ENCODE peak calls at places on chromosomes 13 and 19, in five cellular contexts. One of them, this sample, is unnamed.

GRCh38 chr19:58009666-58010301 is 7.2 kb upstream of the ZNF606 start:
- DNase-seq in transverse colon: peak
- DNase-seq in PC-3: peak
- DNase-seq in cardiac muscle cell: peak
- DNase-seq in left lung: peak
- DNase-seq in this sample: peak

GRCh38 chr13:43273362-43273761 is 250.0 kb downstream of the DNAJC15 start:
- DNase-seq in transverse colon: no peak
- DNase-seq in PC-3: peak
- DNase-seq in cardiac muscle cell: no peak
- DNase-seq in left lung: no peak
- DNase-seq in this sample: no peak

GRCh38 chr19:30896551-30896950 is 452.7 kb downstream of the TSHZ3 start:
- DNase-seq in transverse colon: no peak
- DNase-seq in PC-3: no peak
- DNase-seq in cardiac muscle cell: no peak
- DNase-seq in left lung: no peak
- DNase-seq in this sample: no peak

GRCh38 chr19:14563989-14564650 is 7.7 kb downstream of the NDUFB7 start:
- DNase-seq in transverse colon: no peak
- DNase-seq in PC-3: peak
- DNase-seq in cardiac muscle cell: peak
- DNase-seq in left lung: no peak
- DNase-seq in this sample: peak

GRCh38 chr19:16327911-16328823 is 3.5 kb downstream of the KLF2 start:
- DNase-seq in transverse colon: peak
- DNase-seq in PC-3: no peak
- DNase-seq in cardiac muscle cell: peak
- DNase-seq in left lung: peak
- DNase-seq in this sample: peak

GRCh38 chr13:98974053-98974452 is 3.8 kb downstream of the DOCK9 start:
- DNase-seq in transverse colon: no peak
- DNase-seq in PC-3: no peak
- DNase-seq in cardiac muscle cell: no peak
- DNase-seq in left lung: no peak
- DNase-seq in this sample: peak

GRCh38 chr13:75675421-75675820 is 39.3 kb downstream of the LMO7 start:
- DNase-seq in transverse colon: no peak
- DNase-seq in PC-3: no peak
- DNase-seq in cardiac muscle cell: no peak
- DNase-seq in left lung: no peak
- DNase-seq in this sample: no peak

GRCh38 chr13:36148436-36148835 is 17.3 kb upstream of the DCLK1 start:
- DNase-seq in transverse colon: no peak
- DNase-seq in PC-3: peak
- DNase-seq in cardiac muscle cell: no peak
- DNase-seq in left lung: no peak
- DNase-seq in this sample: no peak

GRCh38 chr19:11322269-11323024 is 17.0 kb downstream of the RAB3D start:
- DNase-seq in transverse colon: no peak
- DNase-seq in PC-3: no peak
- DNase-seq in cardiac muscle cell: no peak
- DNase-seq in left lung: no peak
- DNase-seq in this sample: no peak

DNA sequence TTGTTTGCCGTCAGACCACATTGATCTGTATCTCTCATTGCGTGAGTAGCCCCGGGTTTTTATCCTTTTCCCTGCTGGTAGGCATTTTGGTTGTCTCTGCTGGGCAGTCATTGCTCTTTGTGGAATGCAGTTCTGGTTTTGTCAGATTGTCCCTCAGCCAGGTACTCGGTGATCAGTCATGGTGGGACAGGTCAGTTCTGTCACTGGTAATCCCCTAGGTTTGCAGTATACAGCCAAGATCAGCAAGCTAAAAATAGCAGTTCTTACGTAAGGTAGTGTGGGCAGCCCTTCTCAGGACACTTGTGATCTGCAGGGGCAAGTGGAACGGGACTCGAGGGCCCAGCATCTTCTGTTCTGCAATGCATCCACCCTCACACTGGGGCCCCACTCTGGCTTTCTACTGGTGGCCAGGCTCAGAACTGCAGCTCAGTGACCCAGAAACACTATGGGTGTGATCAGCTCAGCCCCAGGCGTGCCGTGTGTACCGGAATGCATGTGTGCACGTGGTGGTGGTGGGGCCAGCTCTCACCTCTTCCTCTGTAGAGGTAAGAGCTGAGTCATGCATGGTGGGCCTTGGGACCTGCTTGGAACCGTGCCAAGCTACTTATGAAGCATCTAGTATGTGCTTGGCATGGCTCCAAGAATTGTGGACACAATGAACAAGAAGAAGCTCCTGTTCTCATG is 6.3 kb downstream of the PLEKHF1 start:
- DNase-seq in transverse colon: peak
- DNase-seq in PC-3: peak
- DNase-seq in cardiac muscle cell: peak
- DNase-seq in left lung: peak
- DNase-seq in this sample: peak
- TF ChIP-seq CTCF in transverse colon: peak
- TF ChIP-seq CTCF in PC-3: no peak
- TF ChIP-seq CTCF in cardiac muscle cell: peak
- TF ChIP-seq CTCF in left lung: no peak
- TF ChIP-seq CTCF in this sample: peak

GRCh38 chr19:1859319-1859718 is 4.1 kb downstream of the KLF16 start:
- DNase-seq in transverse colon: no peak
- DNase-seq in PC-3: no peak
- DNase-seq in cardiac muscle cell: no peak
- DNase-seq in left lung: peak
- DNase-seq in this sample: no peak

GRCh38 chr19:1856345-1856697 is 7.1 kb downstream of the KLF16 start:
- DNase-seq in transverse colon: no peak
- DNase-seq in PC-3: no peak
- DNase-seq in cardiac muscle cell: no peak
- DNase-seq in left lung: no peak
- DNase-seq in this sample: no peak

GRCh38 chr19:1858412-1859081 is 4.8 kb downstream of the KLF16 start:
- DNase-seq in transverse colon: no peak
- DNase-seq in PC-3: no peak
- DNase-seq in cardiac muscle cell: no peak
- DNase-seq in left lung: no peak
- DNase-seq in this sample: no peak

GRCh38 chr19:1856698-1857603 is 6.4 kb downstream of the KLF16 start:
- DNase-seq in transverse colon: peak
- DNase-seq in PC-3: peak
- DNase-seq in cardiac muscle cell: peak
- DNase-seq in left lung: peak
- DNase-seq in this sample: peak

GRCh38 chr19:1857648-1858326 is 5.6 kb downstream of the KLF16 start:
- DNase-seq in transverse colon: peak
- DNase-seq in PC-3: no peak
- DNase-seq in cardiac muscle cell: no peak
- DNase-seq in left lung: peak
- DNase-seq in this sample: no peak
- H3K4me3 ChIP-seq in transverse colon: peak
- H3K4me3 ChIP-seq in PC-3: no peak
- H3K4me3 ChIP-seq in cardiac muscle cell: peak
- H3K4me3 ChIP-seq in left lung: peak
- H3K4me3 ChIP-seq in this sample: peak

GRCh38 chr13:114334305-114335053 is 20.2 kb downstream of the CHAMP1 start:
- DNase-seq in transverse colon: no peak
- DNase-seq in PC-3: no peak
- DNase-seq in cardiac muscle cell: no peak
- DNase-seq in left lung: no peak
- DNase-seq in this sample: no peak

GRCh38 chr13:114338959-114339358 is 24.7 kb downstream of the CHAMP1 start:
- DNase-seq in transverse colon: no peak
- DNase-seq in PC-3: no peak
- DNase-seq in cardiac muscle cell: no peak
- DNase-seq in left lung: no peak
- DNase-seq in this sample: no peak

GRCh38 chr13:114341003-114341777 is 26.9 kb downstream of the CHAMP1 start:
- DNase-seq in transverse colon: no peak
- DNase-seq in PC-3: no peak
- DNase-seq in cardiac muscle cell: no peak
- DNase-seq in left lung: no peak
- DNase-seq in this sample: no peak

GRCh38 chr13:114339779-114340534 is 25.7 kb downstream of the CHAMP1 start:
- DNase-seq in transverse colon: peak
- DNase-seq in PC-3: peak
- DNase-seq in cardiac muscle cell: peak
- DNase-seq in left lung: no peak
- DNase-seq in this sample: no peak
- TF ChIP-seq CTCF in transverse colon: peak
- TF ChIP-seq CTCF in PC-3: peak
- TF ChIP-seq CTCF in cardiac muscle cell: peak
- TF ChIP-seq CTCF in left lung: peak
- TF ChIP-seq CTCF in this sample: peak

DNA sequence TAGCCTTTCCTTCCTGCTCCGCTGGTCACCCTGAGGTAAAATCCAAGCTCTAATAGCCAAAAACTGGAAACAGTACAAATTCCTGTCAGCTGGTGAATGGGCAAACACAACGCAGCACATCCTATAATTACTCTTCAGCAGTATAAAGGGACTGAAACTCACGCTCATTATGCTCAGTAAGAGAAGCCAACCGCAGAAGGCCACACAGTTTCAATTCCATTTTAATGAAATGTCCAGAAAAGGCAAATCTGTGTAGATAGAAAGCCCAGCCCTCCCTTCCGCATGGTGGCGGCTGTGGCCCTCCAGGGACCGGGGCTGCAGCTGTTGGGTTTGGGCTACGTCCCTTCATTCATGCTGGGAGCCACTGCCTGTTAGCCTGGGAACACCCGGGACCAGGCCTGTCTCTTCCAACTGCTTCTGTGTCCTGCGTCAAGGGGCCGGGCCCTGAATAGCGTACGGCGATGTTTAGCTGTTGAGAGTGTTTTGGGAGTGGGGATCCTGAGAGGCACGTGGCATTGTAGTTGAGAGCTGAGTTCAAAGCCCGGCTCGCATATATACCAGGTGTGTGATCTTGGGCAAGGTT is 23.5 kb downstream of the NKPD1 start:
- DNase-seq in transverse colon: peak
- DNase-seq in PC-3: no peak
- DNase-seq in cardiac muscle cell: peak
- DNase-seq in left lung: no peak
- DNase-seq in this sample: peak
- H3K4me3 ChIP-seq in transverse colon: no peak
- H3K4me3 ChIP-seq in PC-3: no peak
- H3K4me3 ChIP-seq in cardiac muscle cell: no peak
- H3K4me3 ChIP-seq in left lung: no peak
- H3K4me3 ChIP-seq in this sample: peak

DNA sequence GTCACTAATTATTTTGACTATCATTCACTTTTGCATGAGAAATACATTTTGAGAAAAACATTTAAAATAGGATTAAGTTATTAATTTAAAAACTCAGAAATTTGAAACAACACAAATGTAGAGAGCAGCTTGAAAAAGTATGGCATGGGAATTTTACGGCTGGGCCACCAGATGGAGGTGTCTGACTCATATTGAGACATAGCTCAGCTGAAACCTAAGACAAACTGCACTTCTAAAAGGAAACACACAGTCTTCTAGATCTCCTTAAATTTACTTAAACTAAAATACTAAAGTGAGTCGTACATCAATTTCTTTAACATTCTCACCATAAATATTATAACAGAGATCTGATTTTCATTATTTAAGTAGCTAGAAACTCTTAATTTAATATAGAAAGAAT is 41.9 kb upstream of the POSTN start:
- DNase-seq in transverse colon: no peak
- DNase-seq in PC-3: peak
- DNase-seq in cardiac muscle cell: peak
- DNase-seq in left lung: no peak
- DNase-seq in this sample: no peak
- TF ChIP-seq CTCF in transverse colon: no peak
- TF ChIP-seq CTCF in PC-3: peak
- TF ChIP-seq CTCF in cardiac muscle cell: peak
- TF ChIP-seq CTCF in left lung: no peak
- TF ChIP-seq CTCF in this sample: no peak

DNA sequence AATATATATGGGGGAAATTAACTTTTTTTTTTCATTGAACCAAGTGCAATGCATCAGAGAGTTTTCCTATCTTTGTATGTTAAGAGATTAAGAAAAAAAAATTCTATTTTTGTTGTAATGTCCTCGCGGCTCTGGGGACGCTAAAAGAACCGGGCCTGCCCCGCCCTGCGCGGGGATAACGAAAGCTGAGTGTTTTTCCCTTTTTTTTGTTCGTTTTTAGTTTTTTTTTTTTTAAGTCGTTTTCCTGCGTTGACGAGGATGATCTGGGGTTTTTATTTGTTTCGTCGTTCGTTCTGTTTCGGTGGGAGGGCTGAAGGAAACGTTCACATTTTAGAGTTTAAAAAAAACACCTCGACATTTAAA is 5.7 kb downstream of the LYL1 start:
- DNase-seq in transverse colon: no peak
- DNase-seq in PC-3: no peak
- DNase-seq in cardiac muscle cell: no peak
- DNase-seq in left lung: no peak
- DNase-seq in this sample: no peak
- H3K4me3 ChIP-seq in transverse colon: no peak
- H3K4me3 ChIP-seq in PC-3: no peak
- H3K4me3 ChIP-seq in cardiac muscle cell: no peak
- H3K4me3 ChIP-seq in left lung: peak
- H3K4me3 ChIP-seq in this sample: no peak